ENCODE peak calls at places on chromosomes 4 and X, in nine cellular contexts. P is GM12878, Y is tibial nerve, E is IMR-90, O is GM12891, J is sigmoid colon, S is A549, V is esophagus squamous epithelium, Q is H1. Z is an unnamed sample.

GRCh38 chr4:89368855-89369254 is 61.3 kb upstream of the GPRIN3 start:
- DNase-seq in P (no peak), Y (no peak), E (no peak), O (no peak), J (no peak), S (no peak), V (no peak), Q (no peak), Z (no peak)

GRCh38 chr4:16418814-16419213 is 192.5 kb upstream of the TAPT1 start:
- DNase-seq in P (no peak), Y (no peak), E (peak), O (no peak), J (no peak), S (no peak), V (no peak), Q (no peak), Z (no peak)

GRCh38 chrX:76555816-76556215 is 128.3 kb downstream of the MAGEE1 start:
- DNase-seq in P (no peak), Y (no peak), E (peak), O (peak), J (no peak), S (peak), V (no peak), Q (peak), Z (no peak)

GRCh38 chr4:77445846-77446245 is 159.8 kb upstream of the CXCL13 start:
- DNase-seq in P (no peak), Y (no peak), E (no peak), O (no peak), J (no peak), S (no peak), V (no peak), Q (no peak), Z (no peak)

GRCh38 chr4:171993247-171993646 is 180.0 kb downstream of the GALNTL6 start:
- DNase-seq in P (no peak), Y (no peak), E (no peak), O (no peak), J (no peak), S (no peak), V (no peak), Q (no peak), Z (no peak)

GRCh38 chrX:56812515-56813105 is 83.6 kb downstream of the NBDY start:
- DNase-seq in P (peak), Y (no peak), E (no peak), O (no peak), J (no peak), S (no peak), V (no peak), Q (no peak), Z (no peak)

GRCh38 chr4:104727643-104728042 is 232.9 kb upstream of the CXXC4 start:
- DNase-seq in P (no peak), Y (no peak), E (no peak), O (no peak), J (no peak), S (no peak), V (no peak), Q (no peak), Z (no peak)

GRCh38 chrX:44748014-44748413 is 95.8 kb upstream of the DUSP21 start:
- DNase-seq in P (no peak), Y (no peak), E (no peak), O (no peak), J (no peak), S (no peak), V (no peak), Q (no peak), Z (no peak)

GRCh38 chr4:173301518-173302201 is 32.5 kb downstream of the HMGB2 start:
- DNase-seq in P (no peak), Y (no peak), E (peak), O (no peak), J (no peak), S (no peak), V (no peak), Q (no peak), Z (no peak)

GRCh38 chr4:13344216-13344615 is 139.9 kb downstream of the RAB28 start:
- DNase-seq in P (no peak), Y (no peak), E (no peak), O (no peak), J (no peak), S (no peak), V (no peak), Q (no peak), Z (no peak)

GRCh38 chr4:79514637-79515320 is 106.8 kb upstream of the GK2 start:
- DNase-seq in P (no peak), Y (no peak), E (no peak), O (no peak), J (no peak), S (no peak), V (no peak), Q (no peak), Z (no peak)

GRCh38 chr4:174503079-174503724 is 19.1 kb downstream of the HPGD start:
- DNase-seq in P (no peak), Y (no peak), E (no peak), O (no peak), J (no peak), S (no peak), V (no peak), Q (no peak), Z (no peak)

GRCh38 chr4:137651128-137651527 is 118.8 kb upstream of the PCDH18 start:
- DNase-seq in P (no peak), Y (no peak), E (peak), O (no peak), J (no peak), S (no peak), V (no peak), Q (no peak), Z (no peak)

GRCh38 chr4:95362906-95363578 is 185.7 kb downstream of the UNC5C start:
- DNase-seq in P (no peak), Y (no peak), E (peak), O (no peak), J (no peak), S (no peak), V (no peak), Q (peak), Z (no peak)

GRCh38 chr4:24137963-24138601 is 248.2 kb upstream of the PPARGC1A start:
- DNase-seq in P (no peak), Y (no peak), E (no peak), O (no peak), J (no peak), S (no peak), V (no peak), Q (no peak), Z (no peak)

GRCh38 chrX:124736553-124737240 is 390.3 kb downstream of the SH2D1A start:
- DNase-seq in P (no peak), Y (no peak), E (no peak), O (no peak), J (no peak), S (no peak), V (no peak), Q (peak), Z (no peak)

GRCh38 chrX:44343412-44343942 is at the start of gene EFHC2:
- DNase-seq in P (no peak), Y (peak), E (no peak), O (no peak), J (peak), S (peak), V (no peak), Q (peak), Z (peak)

GRCh38 chrX:154025230-154025629 is 5.5 kb upstream of the IRAK1 start:
- DNase-seq in P (no peak), Y (no peak), E (no peak), O (no peak), J (peak), S (no peak), V (no peak), Q (no peak), Z (no peak)

GRCh38 chr4:112361181-112361791 is 64.1 kb downstream of the ALPK1 start:
- DNase-seq in P (peak), Y (no peak), E (peak), O (no peak), J (no peak), S (no peak), V (no peak), Q (peak), Z (no peak)

GRCh38 chr4:84944952-84945351 is 21.5 kb downstream of the WDFY3 start:
- DNase-seq in P (no peak), Y (no peak), E (peak), O (no peak), J (no peak), S (no peak), V (no peak), Q (no peak), Z (no peak)

GRCh38 chrX:120377179-120377578 is 15.3 kb downstream of the ATP1B4 start:
- DNase-seq in P (no peak), Y (no peak), E (no peak), O (no peak), J (no peak), S (no peak), V (no peak), Q (no peak), Z (no peak)

GRCh38 chr4:142309772-142310171 is 536.3 kb downstream of the INPP4B start:
- DNase-seq in P (no peak), Y (no peak), E (no peak), O (no peak), J (no peak), S (no peak), V (no peak), Q (no peak), Z (no peak)

GRCh38 chr4:8427262-8427661 is 13.3 kb downstream of the ACOX3 start:
- DNase-seq in P (no peak), Y (no peak), E (no peak), O (no peak), J (no peak), S (no peak), V (no peak), Q (no peak), Z (no peak)

GRCh38 chr4:8427761-8428287 is 12.7 kb downstream of the ACOX3 start:
- DNase-seq in P (no peak), Y (no peak), E (peak), O (no peak), J (peak), S (no peak), V (no peak), Q (no peak), Z (peak)

GRCh38 chr4:8433181-8433580 is 7.3 kb downstream of the ACOX3 start:
- DNase-seq in P (no peak), Y (no peak), E (no peak), O (no peak), J (no peak), S (no peak), V (no peak), Q (no peak), Z (no peak)

GRCh38 chr4:8431553-8431952 is 9.0 kb downstream of the ACOX3 start:
- DNase-seq in P (no peak), Y (no peak), E (no peak), O (no peak), J (no peak), S (no peak), V (no peak), Q (no peak), Z (no peak)

DNA sequence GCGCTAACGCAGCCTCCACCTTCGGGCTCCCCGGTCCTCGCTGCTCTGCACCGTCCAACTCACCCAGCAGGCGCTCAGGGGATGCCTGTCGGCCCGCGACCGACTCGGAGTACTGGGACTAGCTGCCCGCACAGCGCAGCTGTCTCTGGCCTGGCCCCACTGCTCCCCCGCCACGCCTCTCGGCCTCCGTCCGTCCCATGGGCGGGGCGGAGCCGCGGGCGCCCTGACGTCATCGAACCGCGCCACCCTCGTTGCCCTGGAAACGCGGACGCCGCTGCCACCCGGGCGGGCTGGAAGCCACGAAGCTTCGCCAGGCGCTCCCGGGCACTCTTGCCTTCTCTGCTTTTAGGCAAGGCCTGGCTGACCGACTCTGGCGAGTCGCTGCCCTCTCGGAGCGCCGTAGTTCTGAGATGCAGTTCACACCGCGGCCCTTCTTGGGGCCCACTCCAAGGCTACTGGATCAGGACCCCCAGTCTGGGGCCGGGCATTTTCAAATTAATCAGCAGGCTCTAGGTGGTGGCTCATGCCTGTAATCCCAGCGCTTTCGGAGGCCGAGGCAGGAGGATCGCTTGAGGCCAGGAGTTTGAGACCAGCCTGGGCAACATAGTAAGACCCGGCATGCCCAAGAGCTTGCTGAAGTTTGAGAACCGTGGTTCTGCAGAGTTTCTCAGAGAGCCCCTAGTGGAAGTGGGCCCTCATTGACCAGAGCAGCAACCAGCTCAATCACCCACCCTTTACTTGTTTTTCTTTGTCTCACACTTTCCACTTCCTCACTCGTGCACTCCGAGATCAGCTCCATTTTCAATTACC is 12.0 kb downstream of the ACOX3 start:
- DNase-seq in P (peak), Y (peak), E (peak), O (peak), J (peak), S (peak), V (peak), Q (peak), Z (peak)
- TF ChIP-seq POLR2A in P (peak), Y (peak), E (peak), O (peak), J (peak), S (peak), V (peak), Q (no peak), Z (peak)

GRCh38 chr4:39406763-39407583 is at the start of gene KLB:
- DNase-seq in P (no peak), Y (no peak), E (no peak), O (no peak), J (no peak), S (peak), V (no peak), Q (no peak), Z (no peak)
- TF ChIP-seq POLR2A in P (no peak), Y (no peak), E (no peak), O (no peak), J (no peak), S (no peak), V (no peak), Q (no peak), Z (no peak)

GRCh38 chr4:183674153-183674552 is 15.1 kb downstream of the TRAPPC11 start:
- DNase-seq in P (no peak), Y (no peak), E (no peak), O (no peak), J (no peak), S (no peak), V (no peak), Q (no peak), Z (no peak)
- TF ChIP-seq POLR2A in P (no peak), Y (no peak), E (no peak), O (no peak), J (no peak), S (no peak), V (no peak), Q (no peak), Z (no peak)

DNA sequence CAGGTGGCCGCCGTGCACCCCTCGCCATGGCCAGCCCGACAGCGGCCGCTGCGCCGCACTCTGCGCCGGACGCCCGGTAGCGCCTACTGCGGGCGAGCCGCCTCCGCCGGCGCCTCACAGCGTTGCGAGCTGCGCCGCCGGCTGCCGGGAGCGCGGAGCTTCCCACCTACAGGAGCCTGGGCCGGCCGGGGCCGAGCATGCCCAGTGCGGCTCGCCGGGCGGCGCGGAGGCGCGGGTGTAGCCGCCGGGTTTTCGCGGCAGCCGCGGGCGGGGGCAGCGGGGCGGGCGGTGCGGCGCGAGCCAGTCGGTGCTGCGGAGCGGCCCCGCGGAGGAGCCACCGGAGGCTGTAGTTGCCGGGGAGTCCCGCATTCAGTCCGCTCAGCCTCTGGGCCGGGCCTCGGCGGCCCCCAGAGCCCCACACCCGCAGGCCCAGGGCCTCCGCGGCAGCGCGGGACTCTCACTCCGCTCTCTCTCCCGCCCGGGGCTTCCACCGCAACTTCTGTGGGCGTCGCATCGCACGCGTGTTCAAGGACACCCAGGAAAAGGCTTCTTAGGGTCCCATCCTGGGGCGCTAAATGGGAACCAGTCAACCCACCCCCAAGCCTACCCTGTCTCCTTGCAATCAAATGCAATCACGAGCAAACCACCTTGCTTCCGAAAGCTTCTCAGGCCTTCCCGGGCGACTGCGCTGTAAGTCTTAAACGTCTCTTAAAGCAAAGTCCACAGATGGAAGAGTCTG is at the start of gene MFAP3L:
- DNase-seq in P (no peak), Y (peak), E (peak), O (peak), J (peak), S (peak), V (peak), Q (peak), Z (peak)
- TF ChIP-seq POLR2A in P (peak), Y (peak), E (no peak), O (no peak), J (peak), S (no peak), V (no peak), Q (peak), Z (peak)

GRCh38 chr4:153025402-153025801 is 89.3 kb downstream of the FHDC1 start:
- DNase-seq in P (no peak), Y (no peak), E (no peak), O (no peak), J (no peak), S (no peak), V (no peak), Q (no peak), Z (no peak)

GRCh38 chr4:153026947-153027346 is 90.8 kb downstream of the FHDC1 start:
- DNase-seq in P (no peak), Y (no peak), E (no peak), O (no peak), J (no peak), S (no peak), V (no peak), Q (no peak), Z (no peak)

GRCh38 chr4:153024466-153024865 is 88.3 kb downstream of the FHDC1 start:
- DNase-seq in P (no peak), Y (no peak), E (no peak), O (no peak), J (no peak), S (no peak), V (no peak), Q (no peak), Z (no peak)

GRCh38 chr4:153022233-153022632 is 86.1 kb downstream of the FHDC1 start:
- DNase-seq in P (no peak), Y (no peak), E (no peak), O (no peak), J (no peak), S (no peak), V (no peak), Q (no peak), Z (no peak)

DNA sequence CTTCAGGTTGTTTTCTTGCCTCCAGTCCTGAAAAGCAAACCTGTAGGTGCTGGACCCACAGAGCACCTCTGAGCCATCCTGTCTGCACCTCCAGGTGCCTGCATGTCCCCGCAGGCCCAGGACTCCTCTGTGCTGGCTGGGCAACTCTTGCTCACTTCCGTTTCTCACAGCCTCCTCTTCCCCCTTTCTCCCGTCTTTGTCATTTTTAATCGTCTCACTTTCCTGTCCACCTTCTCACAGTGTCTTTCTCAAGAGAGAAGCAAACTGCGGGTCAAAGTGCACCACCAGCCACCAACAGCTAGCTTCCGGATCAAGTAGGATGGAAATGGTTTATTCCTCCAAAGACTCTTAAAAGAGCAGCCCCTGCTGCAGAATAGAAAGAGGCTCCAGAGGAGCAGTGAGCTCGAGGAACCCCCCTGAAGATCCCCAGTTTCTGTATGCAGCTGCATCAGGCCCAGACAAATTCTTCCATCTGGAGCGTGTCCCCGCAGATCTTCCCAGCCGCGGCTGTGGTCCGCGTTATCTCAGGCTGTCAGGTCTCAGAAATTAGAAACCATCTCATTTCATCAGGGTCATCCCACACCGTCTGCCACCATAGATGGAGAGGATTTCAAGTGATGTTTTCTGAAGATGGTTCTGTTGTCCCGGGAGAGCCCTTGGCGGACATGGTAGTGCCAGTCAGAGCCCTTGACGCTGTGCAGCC is 87.7 kb downstream of the FHDC1 start:
- DNase-seq in P (no peak), Y (no peak), E (no peak), O (no peak), J (no peak), S (no peak), V (no peak), Q (no peak), Z (no peak)
- TF ChIP-seq POLR2A in P (no peak), Y (no peak), E (no peak), O (no peak), J (no peak), S (no peak), V (no peak), Q (no peak), Z (no peak)